ENCODE peak calls at places on chromosome 15, in four cellular contexts. Y is K562, K is WTC11, M is SK-N-SH. C is an unnamed sample.

GRCh38 chr15:57375827-57376694 is at the start of gene CGNL1:
- DNase-seq in Y (peak), M (peak), K (peak), C (no peak)

GRCh38 chr15:89845305-89845893 is 30.7 kb upstream of the ANPEP start:
- DNase-seq in Y (no peak), K (no peak), M (no peak), C (no peak)

GRCh38 chr15:87200149-87200548 is 1056.4 kb downstream of the NTRK3 start:
- DNase-seq in K (no peak), Y (no peak), M (no peak), C (no peak)

GRCh38 chr15:74185949-74186348 is 12.4 kb downstream of the ISLR start:
- DNase-seq in Y (no peak), M (no peak), K (no peak), C (no peak)

GRCh38 chr15:56342653-56343052 is 22.6 kb upstream of the TEX9 start:
- DNase-seq in M (peak), K (no peak), Y (no peak), C (no peak)

GRCh38 chr15:90009301-90010063 is 8.4 kb downstream of the ZNF710 start:
- DNase-seq in M (no peak), K (no peak), Y (no peak), C (no peak)

GRCh38 chr15:87267798-87268197 is 988.7 kb downstream of the NTRK3 start:
- DNase-seq in K (no peak), Y (no peak), M (no peak), C (no peak)

GRCh38 chr15:39546842-39547241 is 34.0 kb upstream of the THBS1 start:
- DNase-seq in Y (no peak), M (no peak), K (no peak), C (no peak)

GRCh38 chr15:51348688-51349087 is 7.2 kb downstream of the GLDN start:
- DNase-seq in K (no peak), Y (no peak), M (no peak), C (peak)

GRCh38 chr15:70752142-70752754 is 11.1 kb downstream of the UACA start:
- DNase-seq in M (no peak), K (no peak), Y (no peak), C (no peak)

GRCh38 chr15:39579487-39580116 is 1.3 kb upstream of the THBS1 start:
- DNase-seq in K (peak), Y (no peak), M (no peak), C (no peak)

GRCh38 chr15:90266061-90266431 is 574 bp downstream of the NGRN start:
- DNase-seq in Y (no peak), M (peak), K (peak), C (no peak)

GRCh38 chr15:40853241-40853890 is 9.5 kb downstream of the SPINT1 start:
- DNase-seq in M (no peak), K (no peak), Y (no peak), C (no peak)

GRCh38 chr15:80591471-80591870 is 103.6 kb upstream of the ABHD17C start:
- DNase-seq in M (no peak), K (no peak), Y (no peak), C (no peak)

GRCh38 chr15:47548189-47548588 is 169.1 kb upstream of the SEMA6D start:
- DNase-seq in K (no peak), M (no peak), Y (no peak), C (no peak)

GRCh38 chr15:51765751-51766150 is 14.4 kb downstream of the TMOD2 start:
- DNase-seq in K (no peak), Y (no peak), M (no peak), C (no peak)

GRCh38 chr15:23869391-23869790 is 182.3 kb upstream of the NDN start:
- DNase-seq in M (peak), Y (peak), K (peak), C (no peak)

GRCh38 chr15:64697911-64698369 is 77.4 kb downstream of the RBPMS2 start:
- DNase-seq in K (no peak), M (no peak), Y (no peak), C (no peak)

GRCh38 chr15:74294010-74294409 is 57.9 kb downstream of the CCDC33 start:
- DNase-seq in Y (no peak), K (no peak), M (no peak), C (no peak)

GRCh38 chr15:31357148-31357547 is 30.5 kb downstream of the KLF13 start:
- DNase-seq in M (no peak), K (no peak), Y (no peak), C (no peak)

GRCh38 chr15:70787001-70787400 is 23.6 kb upstream of the UACA start:
- DNase-seq in M (no peak), K (no peak), Y (no peak), C (no peak)

GRCh38 chr15:39127151-39127815 is 453.6 kb upstream of the THBS1 start:
- DNase-seq in M (no peak), K (no peak), Y (peak), C (no peak)

GRCh38 chr15:43876872-43877271 is 50.1 kb downstream of the WDR76 start:
- DNase-seq in K (no peak), Y (no peak), M (no peak), C (no peak)

GRCh38 chr15:77541421-77542181 is 91.1 kb downstream of the LINGO1 start:
- DNase-seq in Y (no peak), M (no peak), K (no peak), C (no peak)

GRCh38 chr15:64923546-64923945 is 11.8 kb downstream of the ANKDD1A start:
- DNase-seq in Y (no peak), M (no peak), K (no peak), C (no peak)

GRCh38 chr15:76147906-76148553 is 88.2 kb downstream of the TMEM266 start:
- DNase-seq in K (peak), Y (peak), M (peak), C (no peak)

GRCh38 chr15:82585072-82585471 is 44.8 kb upstream of the RPS17 start:
- DNase-seq in Y (no peak), M (no peak), K (no peak), C (no peak)
- TF ChIP-seq USF1 in Y (no peak), M (no peak), K (no peak), C (no peak)

DNA sequence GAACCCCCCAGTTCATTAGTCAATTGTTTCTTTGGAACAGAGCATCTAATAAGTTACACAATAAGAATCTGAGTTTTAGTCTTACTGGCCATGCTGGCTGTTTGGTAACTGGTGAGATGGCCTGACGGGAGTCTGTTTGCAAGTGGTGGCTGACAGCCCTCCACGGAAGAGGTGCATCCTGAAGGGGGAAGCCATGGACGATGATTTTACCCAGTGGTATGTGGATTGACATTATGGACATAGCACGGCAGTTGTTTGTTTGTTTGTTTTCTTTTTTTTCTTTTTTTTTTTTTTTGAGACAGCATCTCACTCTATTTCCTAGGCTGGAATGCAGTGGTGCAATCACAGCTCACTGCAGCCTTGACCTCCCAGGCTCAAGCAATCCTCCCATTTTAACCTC is 156.0 kb downstream of the RPLP1 start:
- DNase-seq in K (no peak), M (no peak), Y (no peak), C (no peak)
- TF ChIP-seq USF1 in K (no peak), M (no peak), Y (no peak), C (no peak)

GRCh38 chr15:93424131-93424530 is 335.1 kb upstream of the RGMA start:
- DNase-seq in M (no peak), K (no peak), Y (no peak), C (no peak)
- TF ChIP-seq USF1 in M (no peak), K (no peak), Y (no peak), C (no peak)

DNA sequence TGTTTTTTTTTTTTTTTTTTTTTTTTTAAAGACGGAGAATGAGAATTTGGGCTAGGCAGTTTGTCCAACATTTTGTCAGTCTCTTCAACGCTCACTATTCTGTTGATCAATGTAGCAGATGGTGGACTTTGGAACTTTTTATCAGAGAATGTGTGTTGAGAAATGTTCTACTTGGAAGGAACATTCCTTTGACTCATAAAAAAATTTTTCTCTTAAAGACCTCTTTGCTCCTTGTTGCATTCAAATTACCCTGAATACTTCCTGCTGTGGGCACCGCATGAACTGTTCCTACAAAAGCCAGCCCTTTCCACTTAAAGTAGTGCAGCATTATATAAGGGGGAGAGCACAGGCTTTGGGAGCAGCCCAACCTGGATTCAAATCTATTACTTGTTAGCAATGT is 182.9 kb downstream of the AKAP13 start:
- DNase-seq in K (no peak), Y (no peak), M (no peak), C (no peak)
- TF ChIP-seq USF1 in K (no peak), Y (no peak), M (no peak), C (no peak)

GRCh38 chr15:29822100-29822684 is at the start of gene TJP1:
- DNase-seq in M (peak), Y (peak), K (peak), C (no peak)

GRCh38 chr15:29821416-29822099 is 710 bp downstream of the TJP1 start:
- DNase-seq in M (peak), K (peak), Y (peak), C (no peak)

GRCh38 chr15:29825205-29825604 is 2.9 kb upstream of the TJP1 start:
- DNase-seq in M (no peak), Y (no peak), K (no peak), C (peak)

GRCh38 chr15:29820802-29821160 is 1.5 kb downstream of the TJP1 start:
- DNase-seq in M (no peak), Y (no peak), K (no peak), C (no peak)

GRCh38 chr15:29822685-29823459 is 604 bp upstream of the TJP1 start:
- DNase-seq in K (peak), Y (no peak), M (no peak), C (no peak)
- TF ChIP-seq USF1 in K (no peak), Y (no peak), M (no peak), C (no peak)

GRCh38 chr15:68416158-68416535 is 15.8 kb downstream of the ITGA11 start:
- DNase-seq in Y (no peak), K (no peak), M (no peak), C (no peak)
- TF ChIP-seq USF1 in Y (no peak), K (no peak), M (no peak), C (no peak)

C was measured in GM12878.